ENCODE peak calls at places on chromosomes 2 and 18, in seven cellular contexts. Y, C, I, K, B, Z and F are unnamed samples.

GRCh38 chr2:109202486-109202885 is 73.5 kb downstream of the SH3RF3 start:
- DNase-seq in K (no peak), Y (no peak), Z (no peak), C (no peak), B (no peak), I (no peak), F (no peak)

GRCh38 chr2:218028562-218029348 is 26.0 kb upstream of the TNS1 start:
- DNase-seq in K (no peak), Y (no peak), C (peak; percentile 10), I (no peak), Z (no peak), B (peak; percentile 37), F (no peak)

GRCh38 chr2:189954989-189955388 is 107.5 kb downstream of the MSTN start:
- DNase-seq in K (no peak), Y (no peak), Z (no peak), B (no peak), C (no peak), I (no peak), F (no peak)

GRCh38 chr2:147711031-147711430 is 133.8 kb upstream of the ACVR2A start:
- DNase-seq in I (peak; percentile 81), Y (peak; percentile 15), K (no peak), B (no peak), C (no peak), Z (peak; percentile 40), F (no peak)

GRCh38 chr2:239187464-239188253 is 213.2 kb downstream of the HDAC4 start:
- DNase-seq in Z (no peak), B (no peak), C (peak; percentile 15), Y (no peak), K (no peak), I (no peak), F (no peak)

GRCh38 chr18:47689386-47689785 is 241.1 kb downstream of the SMAD2 start:
- DNase-seq in Y (no peak), B (no peak), Z (no peak), I (no peak), C (peak; percentile 69), K (peak; percentile 58), F (no peak)

GRCh38 chr2:18176679-18177215 is 298.3 kb downstream of the KCNS3 start:
- DNase-seq in I (no peak), K (no peak), Z (no peak), C (no peak), Y (no peak), B (no peak), F (no peak)

GRCh38 chr18:13577091-13577697 is 149.2 kb downstream of the FAM210A start:
- DNase-seq in I (peak; percentile 49), K (no peak), Y (peak; percentile 7), B (no peak), C (no peak), Z (no peak), F (no peak)

GRCh38 chr2:20641123-20641985 is 9.5 kb downstream of the HS1BP3 start:
- DNase-seq in Y (peak; percentile 77), I (no peak), Z (peak; percentile 77), B (no peak), K (peak; percentile 54), C (no peak), F (no peak)

GRCh38 chr18:2891526-2892431 is 45.0 kb downstream of the EMILIN2 start:
- DNase-seq in C (no peak), Y (no peak), B (no peak), Z (no peak), I (peak; percentile 96), K (no peak), F (no peak)

GRCh38 chr18:46262856-46263255 is 158.7 kb downstream of the HAUS1 start:
- DNase-seq in C (no peak), Z (no peak), B (no peak), I (peak; percentile 40), Y (no peak), K (peak; percentile 32), F (no peak)

GRCh38 chr2:12076810-12077209 is 330.4 kb downstream of the LPIN1 start:
- DNase-seq in Z (no peak), Y (no peak), I (no peak), B (no peak), C (no peak), K (no peak), F (no peak)

GRCh38 chr2:217246108-217246507 is 386.2 kb upstream of the TNP1 start:
- DNase-seq in Z (no peak), B (no peak), K (no peak), I (no peak), Y (no peak), C (no peak), F (no peak)

GRCh38 chr2:182824759-182825143 is 41.7 kb downstream of the FRZB start:
- DNase-seq in Y (no peak), B (no peak), K (peak; percentile 42), Z (no peak), I (no peak), C (no peak), F (no peak)

GRCh38 chr2:105369777-105370690 is 28.8 kb downstream of the FHL2 start:
- DNase-seq in Y (peak; percentile 86), B (peak; percentile 89), K (peak; percentile 91), Z (peak; percentile 85), C (peak; percentile 90), I (peak; percentile 99), F (peak; percentile 71)

GRCh38 chr18:59459352-59460059 is 100.4 kb upstream of the LMAN1 start:
- DNase-seq in K (peak; percentile 33), Z (peak; percentile 43), B (no peak), Y (peak; percentile 75), I (peak; percentile 64), C (no peak), F (no peak)

GRCh38 chr2:105557515-105557914 is 158.7 kb upstream of the FHL2 start:
- DNase-seq in I (no peak), Z (no peak), K (no peak), Y (no peak), C (no peak), B (no peak), F (no peak)

GRCh38 chr2:190649798-190650390 is 1.0 kb downstream of the NAB1 start:
- DNase-seq in I (peak; percentile 45), C (no peak), B (no peak), Y (peak; percentile 43), K (peak; percentile 62), Z (peak; percentile 62), F (peak; percentile 14)

GRCh38 chr2:51441786-51442185 is 409.9 kb upstream of the NRXN1 start:
- DNase-seq in Z (no peak), Y (peak; percentile 6), K (no peak), I (no peak), B (no peak), C (no peak), F (no peak)

GRCh38 chr2:207041279-207041678 is 102.0 kb downstream of the CPO start:
- DNase-seq in I (no peak), Y (no peak), Z (no peak), K (peak; percentile 55), B (no peak), C (no peak), F (peak; percentile 26)

GRCh38 chr2:86769838-86770237 is 20.9 kb downstream of the CD8A start:
- DNase-seq in I (no peak), Y (no peak), K (no peak), Z (no peak), B (no peak), C (no peak), F (no peak)

GRCh38 chr2:85765081-85765731 is 11.4 kb downstream of the ATOH8 start:
- DNase-seq in B (peak; percentile 69), Z (peak; percentile 37), C (peak; percentile 56), I (no peak), K (peak; percentile 86), Y (no peak), F (peak; percentile 92)

GRCh38 chr2:1839066-1839756 is 94.9 kb upstream of the PXDN start:
- DNase-seq in Y (no peak), C (no peak), I (no peak), B (no peak), Z (no peak), K (no peak), F (no peak)

DNA sequence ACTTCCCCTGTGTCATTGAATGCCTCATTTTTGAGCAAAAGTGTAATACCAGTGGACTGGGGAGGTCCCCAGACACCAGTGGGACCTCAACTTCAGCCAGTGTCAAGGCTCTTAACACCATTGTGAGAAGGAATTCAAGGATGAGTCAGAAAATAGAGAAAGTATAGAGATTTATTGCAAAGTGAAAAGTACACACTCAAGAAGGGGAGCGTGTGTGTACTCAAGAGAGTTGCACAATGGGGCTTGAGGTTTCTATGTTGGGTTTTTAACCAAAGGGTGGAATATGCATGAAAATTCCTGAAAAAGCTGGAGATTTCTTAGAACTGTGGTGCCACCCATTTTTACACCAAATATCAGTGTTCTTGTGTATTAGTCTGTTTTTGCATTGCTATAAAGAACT is 81.9 kb downstream of the ADCYAP1 start:
- DNase-seq in C (no peak), I (no peak), B (no peak), K (no peak), Y (no peak), Z (peak; percentile 51), F (no peak)
- H4K8ac ChIP-seq in C (no peak overlapping the region), I (no peak overlapping the region), B (no peak overlapping the region), K (no peak overlapping the region), Y (no peak overlapping the region), Z (no peak overlapping the region), F (no peak overlapping the region)

DNA sequence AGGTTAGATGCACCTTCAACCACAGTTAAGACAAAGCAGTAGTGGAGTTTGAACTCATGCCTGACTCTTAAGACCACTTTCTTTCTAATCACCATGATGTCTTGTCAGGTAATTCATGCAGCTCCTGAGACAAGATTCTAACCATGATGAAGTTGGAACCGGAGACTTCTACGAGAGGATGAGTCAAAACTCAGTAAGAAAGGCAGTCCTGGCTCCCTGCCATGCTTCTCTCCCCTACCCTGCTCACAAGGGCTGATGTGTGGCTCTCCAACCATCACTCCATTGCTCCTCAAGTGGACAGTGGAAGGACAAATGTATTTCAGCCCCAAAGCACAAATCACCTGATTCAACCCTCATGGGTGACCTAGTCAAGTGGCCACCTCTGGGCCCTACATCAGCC is 3.2 kb downstream of the CYRIA start:
- DNase-seq in Y (peak; percentile 71), Z (peak; percentile 81), K (no peak), I (no peak), C (no peak), B (no peak), F (no peak)
- H3K4me1 ChIP-seq in Y (peaks cover 24% of the 10 kb centered on the region), Z (peaks cover 32% of the 10 kb centered on the region), K (peaks cover 2% of the 10 kb centered on the region), I (peaks cover 16% of the 10 kb centered on the region), C (no peaks in the 10 kb centered on the region), B (peaks cover 3% of the 10 kb centered on the region), F (peaks cover 14% of the 10 kb centered on the region)

GRCh38 chr2:120511546-120512320 is 165.8 kb downstream of the INHBB start:
- DNase-seq in B (no peak), Z (no peak), K (no peak), Y (no peak), I (no peak), C (no peak), F (no peak)

GRCh38 chr2:120513776-120514357 is 167.9 kb downstream of the INHBB start:
- DNase-seq in B (no peak), Z (no peak), I (no peak), Y (no peak), K (no peak), C (no peak), F (no peak)

GRCh38 chr2:120510751-120511395 is 164.9 kb downstream of the INHBB start:
- DNase-seq in C (no peak), Y (no peak), B (no peak), Z (no peak), I (no peak), K (no peak), F (no peak)

GRCh38 chr2:120509991-120510735 is 164.2 kb downstream of the INHBB start:
- DNase-seq in K (no peak), Y (no peak), Z (no peak), B (no peak), I (no peak), C (no peak), F (no peak)

GRCh38 chr2:120512321-120512710 is 166.4 kb downstream of the INHBB start:
- DNase-seq in C (no peak), Z (no peak), K (no peak), Y (no peak), I (no peak), B (no peak), F (no peak)
- H4K8ac ChIP-seq in C (no peak overlapping the region), Z (no peak overlapping the region), K (no peak overlapping the region), Y (no peak overlapping the region), I (no peak overlapping the region), B (no peak overlapping the region), F (no peak overlapping the region)

GRCh38 chr2:25293145-25293544 is 48.6 kb downstream of the DNMT3A start:
- DNase-seq in C (no peak), K (no peak), Y (peak; percentile 22), Z (no peak), I (peak; percentile 24), B (no peak), F (no peak)
- H3K4me1 ChIP-seq in C (peaks cover 5% of the 10 kb centered on the region), K (no peaks in the 10 kb centered on the region), Y (peaks cover 6% of the 10 kb centered on the region), Z (peaks cover 25% of the 10 kb centered on the region), I (no peaks in the 10 kb centered on the region), B (no peaks in the 10 kb centered on the region), F (peaks cover 9% of the 10 kb centered on the region)